ENCODE peak calls at places on chromosome 12, in eight cellular contexts. L is keratinocyte; A is tibial nerve; J is effector memory CD4-positive, alpha-beta T cell; P is CD8-positive, alpha-beta memory T cell; I is body of pancreas; M is HepG2; T is gastrocnemius medialis. H is an unnamed sample.

GRCh38 chr12:65098364-65098763 is 22.7 kb downstream of the WIF1 start:
- DNase-seq in L (no peak), A (no peak), J (no peak), P (no peak), I (no peak), M (no peak), T (no peak), H (no peak)

GRCh38 chr12:130775953-130776856 is 60.1 kb upstream of the RIMBP2 start:
- DNase-seq in L (no peak), A (peak; percentile 24), J (no peak), P (no peak), I (peak; percentile 36), M (peak; percentile 97), T (no peak), H (no peak)

GRCh38 chr12:93753285-93753684 is 76.1 kb downstream of the CRADD start:
- DNase-seq in L (no peak), A (no peak), J (no peak), P (no peak), I (no peak), M (no peak), T (no peak), H (no peak)

GRCh38 chr12:59067068-59067467 is 146.8 kb upstream of the LRIG3 start:
- DNase-seq in L (peak; percentile 75), A (no peak), J (no peak), P (no peak), I (no peak), M (no peak), T (no peak), H (no peak)

GRCh38 chr12:104494137-104494815 is 37.5 kb downstream of the CHST11 start:
- DNase-seq in L (no peak), A (no peak), J (no peak), P (peak; percentile 31), I (no peak), M (no peak), T (no peak), H (no peak)

GRCh38 chr12:70919597-70920035 is 922 bp downstream of the PTPRR start:
- DNase-seq in L (no peak), A (no peak), J (no peak), P (no peak), I (no peak), M (no peak), T (no peak), H (no peak)

GRCh38 chr12:116233669-116234068 is 43.8 kb downstream of the MED13L start:
- DNase-seq in L (no peak), A (no peak), J (no peak), P (no peak), I (no peak), M (no peak), T (no peak), H (no peak)

GRCh38 chr12:613996-614726 is 49.1 kb downstream of the NINJ2 start:
- DNase-seq in L (no peak), A (no peak), J (no peak), P (no peak), I (no peak), M (peak; percentile 31), T (peak; percentile 44), H (no peak)

GRCh38 chr12:15356831-15357456 is 34.6 kb downstream of the PTPRO start:
- DNase-seq in L (no peak), A (no peak), J (no peak), P (no peak), I (no peak), M (no peak), T (no peak), H (no peak)

GRCh38 chr12:96190403-96191170 is 3.6 kb upstream of the ELK3 start:
- DNase-seq in L (no peak), A (no peak), J (no peak), P (no peak), I (no peak), M (peak; percentile 23), T (no peak), H (no peak)

GRCh38 chr12:46590991-46591703 is 218.6 kb upstream of the SLC38A2 start:
- DNase-seq in L (no peak), A (no peak), J (no peak), P (no peak), I (no peak), M (no peak), T (no peak), H (no peak)

GRCh38 chr12:26396402-26396801 is 201.0 kb downstream of the SSPN start:
- DNase-seq in L (no peak), A (no peak), J (no peak), P (no peak), I (no peak), M (no peak), T (no peak), H (no peak)

GRCh38 chr12:44750468-44750867 is 125.6 kb downstream of the NELL2 start:
- DNase-seq in L (no peak), A (no peak), J (no peak), P (no peak), I (peak; percentile 64), M (no peak), T (no peak), H (no peak)

GRCh38 chr12:122977153-122977552 is 2.1 kb downstream of the OGFOD2 start:
- DNase-seq in L (no peak), A (no peak), J (no peak), P (no peak), I (no peak), M (no peak), T (no peak), H (no peak)

GRCh38 chr12:104345234-104346066 is 41.9 kb downstream of the EID3 start:
- DNase-seq in L (no peak), A (no peak), J (no peak), P (no peak), I (no peak), M (no peak), T (no peak), H (no peak)

GRCh38 chr12:115798309-115798917 is 479.1 kb downstream of the MED13L start:
- DNase-seq in L (no peak), A (no peak), J (no peak), P (no peak), I (no peak), M (no peak), T (no peak), H (no peak)

GRCh38 chr12:71877335-71878121 is 38.0 kb downstream of the TBC1D15 start:
- DNase-seq in L (no peak), A (no peak), J (no peak), P (no peak), I (no peak), M (no peak), T (no peak), H (no peak)

GRCh38 chr12:6452908-6453630 is 1.2 kb downstream of the TAPBPL start:
- DNase-seq in L (no peak), A (no peak), J (no peak), P (peak; percentile 32), I (no peak), M (no peak), T (peak; percentile 32), H (no peak)

GRCh38 chr12:10186299-10186698 is 7.5 kb downstream of the TMEM52B start:
- DNase-seq in L (no peak), A (peak; percentile 33), J (no peak), P (no peak), I (no peak), M (no peak), T (peak; percentile 23), H (peak; percentile 60)

GRCh38 chr12:91072931-91073330 is 15.1 kb upstream of the KERA start:
- DNase-seq in L (no peak), A (no peak), J (no peak), P (no peak), I (no peak), M (no peak), T (no peak), H (no peak)

DNA sequence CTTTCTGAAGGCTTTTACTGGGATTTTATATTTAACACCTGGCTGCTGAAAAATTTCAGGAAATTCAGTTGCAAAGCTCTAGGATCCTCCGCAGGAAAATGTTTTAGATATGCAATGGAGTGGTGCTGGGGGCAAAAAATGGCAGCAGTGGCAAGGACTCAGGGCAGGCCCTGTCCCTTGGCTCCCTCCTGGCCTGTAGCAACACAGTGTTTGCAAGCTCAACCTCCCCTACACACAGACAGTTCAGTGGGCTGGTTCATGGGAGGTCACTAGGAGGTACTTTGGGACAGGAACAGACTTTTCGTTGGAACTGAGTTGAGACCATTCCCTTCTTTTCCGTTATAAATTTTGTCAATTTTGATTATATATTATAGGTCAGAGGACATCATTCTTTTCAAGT is 270.4 kb downstream of the ADAMTS20 start:
- DNase-seq in L (no peak), A (no peak), J (no peak), P (no peak), I (no peak), M (no peak), T (no peak), H (no peak)
- H3K4me1 ChIP-seq in L (peaks cover 18% of the 10 kb centered on the region), A (peaks cover 3% of the 10 kb centered on the region), J (no peaks in the 10 kb centered on the region), P (no peaks in the 10 kb centered on the region), I (no peaks in the 10 kb centered on the region), M (no peaks in the 10 kb centered on the region), T (no peaks in the 10 kb centered on the region), H (no peaks in the 10 kb centered on the region)

DNA sequence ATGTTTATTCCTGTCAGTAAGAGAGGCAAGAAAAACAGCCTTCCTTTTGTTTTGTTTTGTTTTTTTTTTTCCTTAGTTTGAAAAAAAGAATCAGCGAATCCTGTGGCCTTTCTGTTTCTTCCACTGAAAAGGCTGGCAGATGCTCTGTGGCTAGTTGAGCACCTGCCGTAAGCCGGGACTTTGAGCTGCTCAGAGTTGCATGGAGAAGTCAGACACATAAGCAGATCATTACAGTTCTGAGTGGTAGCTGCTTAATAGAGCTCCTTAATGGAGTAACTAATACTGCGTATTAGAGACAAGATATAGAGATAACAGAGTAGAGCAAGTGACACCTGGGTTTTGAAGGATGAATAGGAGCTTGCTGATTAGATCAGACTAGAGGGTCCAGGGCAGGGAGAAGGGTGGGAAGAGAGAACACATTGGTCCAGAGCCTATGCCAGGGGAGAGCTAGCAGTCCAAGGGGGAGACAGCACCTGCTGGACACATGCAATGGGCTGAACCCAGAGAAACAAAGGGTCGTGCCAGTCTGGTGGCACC is 129.4 kb downstream of the TSPAN9 start:
- DNase-seq in L (no peak), A (no peak), J (no peak), P (no peak), I (no peak), M (no peak), T (no peak), H (no peak)
- H3K36me3 ChIP-seq in L (peaks cover 5% of the 10 kb centered on the region), A (no peaks in the 10 kb centered on the region), J (no peaks in the 10 kb centered on the region), P (no peaks in the 10 kb centered on the region), I (no peaks in the 10 kb centered on the region), M (peaks cover 6% of the 10 kb centered on the region), T (no peaks in the 10 kb centered on the region), H (no peaks in the 10 kb centered on the region)

GRCh38 chr12:57135487-57135886 is 7.2 kb downstream of the LRP1 start:
- DNase-seq in L (no peak), A (no peak), J (no peak), P (no peak), I (no peak), M (no peak), T (no peak), H (peak; percentile 68)
- H3K4me1 ChIP-seq in L (no peaks in the 10 kb centered on the region), A (peaks cover 66% of the 10 kb centered on the region), J (no peaks in the 10 kb centered on the region), P (no peaks in the 10 kb centered on the region), I (no peaks in the 10 kb centered on the region), M (peaks cover 100% of the 10 kb centered on the region), T (peaks cover 25% of the 10 kb centered on the region), H (peaks cover 8% of the 10 kb centered on the region)

DNA sequence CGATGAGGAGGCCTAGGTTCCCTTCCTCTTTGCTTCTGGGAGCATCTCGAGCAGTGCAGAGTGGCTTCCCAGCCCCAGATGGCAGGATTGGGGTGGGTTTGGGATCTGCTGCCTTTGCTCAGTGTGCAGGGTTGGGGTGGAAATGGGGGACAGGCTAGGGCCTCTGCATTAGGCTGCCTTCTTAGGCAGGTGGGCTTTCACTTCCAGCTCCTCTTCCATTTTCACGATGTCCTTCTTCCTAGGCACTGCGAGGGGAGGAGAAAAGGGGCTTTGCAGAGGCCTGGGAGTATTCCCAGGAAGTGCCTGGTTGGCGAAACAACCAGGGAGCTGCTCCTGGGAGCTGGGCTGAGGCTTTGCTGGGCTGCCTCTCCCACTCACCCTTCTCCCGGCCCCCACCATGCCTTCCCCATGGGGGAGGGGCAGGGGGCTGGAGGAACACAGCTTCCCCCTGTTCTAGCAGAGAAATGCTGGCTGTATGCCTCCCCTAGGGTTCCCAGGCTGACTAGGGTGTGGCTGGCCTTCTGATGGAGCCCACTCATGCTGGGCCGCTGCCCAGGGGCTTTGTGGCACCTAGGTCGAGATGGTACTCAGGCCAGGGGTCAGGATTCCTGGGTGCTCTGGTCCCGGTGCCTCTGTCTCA is 2.4 kb downstream of the NR4A1 start:
- DNase-seq in L (no peak), A (no peak), J (no peak), P (no peak), I (peak; percentile 18), M (no peak), T (peak; percentile 20), H (no peak)
- H3K36me3 ChIP-seq in L (no peaks in the 10 kb centered on the region), A (peaks cover 10% of the 10 kb centered on the region), J (no peaks in the 10 kb centered on the region), P (no peaks in the 10 kb centered on the region), I (no peaks in the 10 kb centered on the region), M (peaks cover 31% of the 10 kb centered on the region), T (peaks cover 46% of the 10 kb centered on the region), H (peaks cover 4% of the 10 kb centered on the region)